ENCODE peak calls at places on chromosomes 2 and 18, in seven cellular contexts. One of them, this sample, is unnamed. For H3K9me3, the result is how much of the 10 kb centered on the place peaks cover.

GRCh38 chr2:171712051-171712450 is 24.8 kb downstream of the DYNC1I2 start:
- DNase-seq in sigmoid colon: no peak
- DNase-seq in SK-N-SH: no peak
- DNase-seq in pancreas: no peak
- DNase-seq in heart right ventricle: no peak
- DNase-seq in fibroblast of lung: peak
- DNase-seq in heart left ventricle: no peak
- DNase-seq in this sample: no peak

GRCh38 chr2:241857041-241857541 is 1.6 kb downstream of the PDCD1 start:
- DNase-seq in heart left ventricle: no peak
- DNase-seq in heart right ventricle: peak
- DNase-seq in pancreas: peak
- DNase-seq in SK-N-SH: peak
- DNase-seq in sigmoid colon: peak
- DNase-seq in fibroblast of lung: no peak
- DNase-seq in this sample: no peak

GRCh38 chr2:169091761-169092523 is 22.6 kb downstream of the DHRS9 start:
- DNase-seq in heart left ventricle: no peak
- DNase-seq in sigmoid colon: no peak
- DNase-seq in SK-N-SH: no peak
- DNase-seq in pancreas: no peak
- DNase-seq in fibroblast of lung: peak
- DNase-seq in heart right ventricle: no peak
- DNase-seq in this sample: no peak

GRCh38 chr2:64094663-64095382 is 49.4 kb downstream of the PELI1 start:
- DNase-seq in heart right ventricle: no peak
- DNase-seq in pancreas: no peak
- DNase-seq in sigmoid colon: no peak
- DNase-seq in SK-N-SH: no peak
- DNase-seq in heart left ventricle: no peak
- DNase-seq in fibroblast of lung: no peak
- DNase-seq in this sample: no peak

GRCh38 chr2:67394734-67395133 is 2.4 kb upstream of the ETAA1 start:
- DNase-seq in pancreas: no peak
- DNase-seq in SK-N-SH: no peak
- DNase-seq in fibroblast of lung: peak
- DNase-seq in heart right ventricle: no peak
- DNase-seq in sigmoid colon: no peak
- DNase-seq in heart left ventricle: no peak
- DNase-seq in this sample: no peak

GRCh38 chr18:55934801-55935200 is 346.8 kb upstream of the TCF4 start:
- DNase-seq in heart left ventricle: no peak
- DNase-seq in heart right ventricle: no peak
- DNase-seq in pancreas: no peak
- DNase-seq in fibroblast of lung: no peak
- DNase-seq in sigmoid colon: no peak
- DNase-seq in SK-N-SH: no peak
- DNase-seq in this sample: no peak

GRCh38 chr2:14587119-14587518 is 45.4 kb upstream of the LRATD1 start:
- DNase-seq in fibroblast of lung: no peak
- DNase-seq in heart left ventricle: no peak
- DNase-seq in sigmoid colon: no peak
- DNase-seq in pancreas: no peak
- DNase-seq in SK-N-SH: no peak
- DNase-seq in heart right ventricle: no peak
- DNase-seq in this sample: no peak

GRCh38 chr2:44362207-44363015 is 664 bp downstream of the CAMKMT start:
- DNase-seq in pancreas: peak
- DNase-seq in heart right ventricle: peak
- DNase-seq in sigmoid colon: peak
- DNase-seq in fibroblast of lung: peak
- DNase-seq in heart left ventricle: no peak
- DNase-seq in SK-N-SH: peak
- DNase-seq in this sample: peak

GRCh38 chr2:182666674-182667320 is 49.3 kb upstream of the DNAJC10 start:
- DNase-seq in heart left ventricle: no peak
- DNase-seq in sigmoid colon: no peak
- DNase-seq in heart right ventricle: no peak
- DNase-seq in pancreas: no peak
- DNase-seq in SK-N-SH: peak
- DNase-seq in fibroblast of lung: peak
- DNase-seq in this sample: no peak

GRCh38 chr2:37798315-37799005 is 126.6 kb upstream of the RMDN2 start:
- DNase-seq in heart left ventricle: no peak
- DNase-seq in sigmoid colon: no peak
- DNase-seq in fibroblast of lung: no peak
- DNase-seq in pancreas: no peak
- DNase-seq in heart right ventricle: no peak
- DNase-seq in SK-N-SH: no peak
- DNase-seq in this sample: no peak

GRCh38 chr2:239893236-239893515 is 132.0 kb downstream of the NDUFA10 start:
- DNase-seq in fibroblast of lung: no peak
- DNase-seq in SK-N-SH: no peak
- DNase-seq in pancreas: no peak
- DNase-seq in heart left ventricle: peak
- DNase-seq in sigmoid colon: no peak
- DNase-seq in heart right ventricle: no peak
- DNase-seq in this sample: no peak

GRCh38 chr2:24926602-24927252 is 6.7 kb upstream of the ADCY3 start:
- DNase-seq in fibroblast of lung: peak
- DNase-seq in heart right ventricle: peak
- DNase-seq in sigmoid colon: peak
- DNase-seq in heart left ventricle: peak
- DNase-seq in pancreas: no peak
- DNase-seq in SK-N-SH: no peak
- DNase-seq in this sample: no peak

GRCh38 chr2:199458806-199459285 is 1.1 kb upstream of the SATB2 start:
- DNase-seq in heart right ventricle: no peak
- DNase-seq in sigmoid colon: no peak
- DNase-seq in pancreas: peak
- DNase-seq in heart left ventricle: no peak
- DNase-seq in fibroblast of lung: no peak
- DNase-seq in SK-N-SH: peak
- DNase-seq in this sample: no peak

GRCh38 chr2:234595829-234596228 is 98.9 kb upstream of the ARL4C start:
- DNase-seq in pancreas: no peak
- DNase-seq in fibroblast of lung: peak
- DNase-seq in heart right ventricle: no peak
- DNase-seq in sigmoid colon: no peak
- DNase-seq in SK-N-SH: no peak
- DNase-seq in heart left ventricle: no peak
- DNase-seq in this sample: no peak

GRCh38 chr2:240200230-240201051 is 60.0 kb upstream of the OTOS start:
- DNase-seq in SK-N-SH: no peak
- DNase-seq in sigmoid colon: peak
- DNase-seq in fibroblast of lung: peak
- DNase-seq in heart right ventricle: no peak
- DNase-seq in pancreas: no peak
- DNase-seq in heart left ventricle: no peak
- DNase-seq in this sample: no peak

GRCh38 chr2:172438064-172438421 is 10.7 kb downstream of the ITGA6 start:
- DNase-seq in heart right ventricle: no peak
- DNase-seq in pancreas: no peak
- DNase-seq in fibroblast of lung: no peak
- DNase-seq in sigmoid colon: no peak
- DNase-seq in heart left ventricle: no peak
- DNase-seq in SK-N-SH: no peak
- DNase-seq in this sample: no peak

GRCh38 chr2:85902496-85902895 is 13.7 kb upstream of the ST3GAL5 start:
- DNase-seq in heart left ventricle: no peak
- DNase-seq in fibroblast of lung: no peak
- DNase-seq in sigmoid colon: no peak
- DNase-seq in heart right ventricle: no peak
- DNase-seq in SK-N-SH: no peak
- DNase-seq in pancreas: no peak
- DNase-seq in this sample: no peak

GRCh38 chr2:171025199-171025598 is 96.1 kb downstream of the GORASP2 start:
- DNase-seq in heart right ventricle: no peak
- DNase-seq in sigmoid colon: no peak
- DNase-seq in heart left ventricle: no peak
- DNase-seq in fibroblast of lung: no peak
- DNase-seq in pancreas: no peak
- DNase-seq in SK-N-SH: no peak
- DNase-seq in this sample: no peak

GRCh38 chr2:24683408-24683807 is 109.8 kb downstream of the PTRHD1 start:
- DNase-seq in fibroblast of lung: no peak
- DNase-seq in pancreas: no peak
- DNase-seq in sigmoid colon: no peak
- DNase-seq in SK-N-SH: no peak
- DNase-seq in heart left ventricle: no peak
- DNase-seq in heart right ventricle: no peak
- DNase-seq in this sample: no peak

GRCh38 chr2:234241656-234242445 is 191.3 kb downstream of the SPP2 start:
- DNase-seq in SK-N-SH: no peak
- DNase-seq in heart left ventricle: no peak
- DNase-seq in fibroblast of lung: peak
- DNase-seq in sigmoid colon: no peak
- DNase-seq in pancreas: no peak
- DNase-seq in heart right ventricle: no peak
- DNase-seq in this sample: no peak

GRCh38 chr2:145157626-145158025 is 637.7 kb upstream of the ZEB2 start:
- DNase-seq in heart right ventricle: no peak
- DNase-seq in sigmoid colon: no peak
- DNase-seq in heart left ventricle: no peak
- DNase-seq in SK-N-SH: no peak
- DNase-seq in pancreas: no peak
- DNase-seq in fibroblast of lung: no peak
- DNase-seq in this sample: no peak

GRCh38 chr2:218066946-218067515 is 2.0 kb upstream of the RUFY4 start:
- DNase-seq in pancreas: peak
- DNase-seq in SK-N-SH: peak
- DNase-seq in heart left ventricle: no peak
- DNase-seq in sigmoid colon: no peak
- DNase-seq in fibroblast of lung: no peak
- DNase-seq in heart right ventricle: peak
- DNase-seq in this sample: no peak

GRCh38 chr2:102331311-102331980 is 20.1 kb downstream of the IL1RL1 start:
- DNase-seq in pancreas: no peak
- DNase-seq in sigmoid colon: no peak
- DNase-seq in SK-N-SH: no peak
- DNase-seq in heart left ventricle: peak
- DNase-seq in heart right ventricle: no peak
- DNase-seq in fibroblast of lung: no peak
- DNase-seq in this sample: no peak

GRCh38 chr18:58887613-58887963 is 22.9 kb downstream of the ZNF532 start:
- DNase-seq in heart right ventricle: peak
- DNase-seq in pancreas: no peak
- DNase-seq in sigmoid colon: peak
- DNase-seq in SK-N-SH: no peak
- DNase-seq in fibroblast of lung: no peak
- DNase-seq in heart left ventricle: peak
- DNase-seq in this sample: no peak

GRCh38 chr2:46563110-46563731 is 83.9 kb downstream of the TMEM247 start:
- DNase-seq in sigmoid colon: no peak
- DNase-seq in pancreas: no peak
- DNase-seq in SK-N-SH: no peak
- DNase-seq in heart right ventricle: no peak
- DNase-seq in fibroblast of lung: no peak
- DNase-seq in heart left ventricle: no peak
- DNase-seq in this sample: no peak

GRCh38 chr18:14930576-14930975 is 182.6 kb downstream of the ANKRD30B start:
- DNase-seq in fibroblast of lung: no peak
- DNase-seq in heart left ventricle: no peak
- DNase-seq in sigmoid colon: no peak
- DNase-seq in pancreas: no peak
- DNase-seq in heart right ventricle: no peak
- DNase-seq in SK-N-SH: no peak
- DNase-seq in this sample: no peak
- H3K9me3 ChIP-seq in fibroblast of lung: under half
- H3K9me3 ChIP-seq in heart left ventricle: under half
- H3K9me3 ChIP-seq in sigmoid colon: under half
- H3K9me3 ChIP-seq in pancreas: under half
- H3K9me3 ChIP-seq in heart right ventricle: under half
- H3K9me3 ChIP-seq in SK-N-SH: under half
- H3K9me3 ChIP-seq in this sample: under half

DNA sequence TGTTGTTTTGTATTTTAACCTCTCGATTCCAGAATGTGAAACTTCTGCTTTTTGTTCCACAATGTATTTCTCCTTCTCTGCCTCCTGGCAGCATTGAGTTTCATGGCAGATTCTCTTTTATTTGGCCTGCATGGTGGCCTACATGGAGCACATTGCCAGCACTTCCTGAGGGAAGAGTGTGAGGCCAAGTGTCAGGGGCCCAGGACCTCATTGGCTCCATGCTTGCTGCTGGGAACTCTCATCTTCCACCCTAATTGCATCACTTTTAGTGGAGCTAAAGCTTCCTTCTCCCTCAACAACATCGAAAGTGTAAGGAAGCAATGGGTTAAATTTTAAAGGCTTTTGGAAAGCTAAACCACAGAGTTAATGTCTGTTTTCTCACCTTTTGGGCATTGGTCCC is 9.5 kb downstream of the TRIB2 start:
- DNase-seq in sigmoid colon: no peak
- DNase-seq in SK-N-SH: no peak
- DNase-seq in heart left ventricle: no peak
- DNase-seq in heart right ventricle: no peak
- DNase-seq in fibroblast of lung: no peak
- DNase-seq in pancreas: no peak
- DNase-seq in this sample: no peak
- H3K27ac ChIP-seq in sigmoid colon: peak
- H3K27ac ChIP-seq in SK-N-SH: no peak
- H3K27ac ChIP-seq in heart left ventricle: peak
- H3K27ac ChIP-seq in heart right ventricle: no peak
- H3K27ac ChIP-seq in fibroblast of lung: no peak
- H3K27ac ChIP-seq in pancreas: no peak
- H3K27ac ChIP-seq in this sample: no peak

GRCh38 chr2:202831241-202831997 is 40.1 kb downstream of the ICA1L start:
- DNase-seq in fibroblast of lung: peak
- DNase-seq in SK-N-SH: peak
- DNase-seq in pancreas: no peak
- DNase-seq in heart left ventricle: no peak
- DNase-seq in sigmoid colon: no peak
- DNase-seq in heart right ventricle: no peak
- DNase-seq in this sample: peak
- TF ChIP-seq CTCF in fibroblast of lung: peak
- TF ChIP-seq CTCF in SK-N-SH: peak
- TF ChIP-seq CTCF in pancreas: peak
- TF ChIP-seq CTCF in heart left ventricle: peak
- TF ChIP-seq CTCF in sigmoid colon: peak
- TF ChIP-seq CTCF in heart right ventricle: peak
- TF ChIP-seq CTCF in this sample: peak

GRCh38 chr2:116467243-116467642 is 1347.2 kb upstream of the DDX18 start:
- DNase-seq in heart right ventricle: no peak
- DNase-seq in SK-N-SH: no peak
- DNase-seq in sigmoid colon: no peak
- DNase-seq in fibroblast of lung: no peak
- DNase-seq in heart left ventricle: no peak
- DNase-seq in pancreas: no peak
- DNase-seq in this sample: no peak
- H3K9me3 ChIP-seq in heart right ventricle: under half
- H3K9me3 ChIP-seq in SK-N-SH: under half
- H3K9me3 ChIP-seq in sigmoid colon: under half
- H3K9me3 ChIP-seq in fibroblast of lung: under half
- H3K9me3 ChIP-seq in heart left ventricle: under half
- H3K9me3 ChIP-seq in pancreas: under half
- H3K9me3 ChIP-seq in this sample: under half

GRCh38 chr2:174634130-174635014 is 36.8 kb upstream of the WIPF1 start:
- DNase-seq in heart right ventricle: no peak
- DNase-seq in fibroblast of lung: no peak
- DNase-seq in pancreas: no peak
- DNase-seq in sigmoid colon: no peak
- DNase-seq in heart left ventricle: no peak
- DNase-seq in SK-N-SH: no peak
- DNase-seq in this sample: no peak
- H3K27ac ChIP-seq in heart right ventricle: peak
- H3K27ac ChIP-seq in fibroblast of lung: no peak
- H3K27ac ChIP-seq in pancreas: peak
- H3K27ac ChIP-seq in sigmoid colon: peak
- H3K27ac ChIP-seq in heart left ventricle: peak
- H3K27ac ChIP-seq in SK-N-SH: no peak
- H3K27ac ChIP-seq in this sample: peak

This sample was measured in CD4-positive, alpha-beta T cell.